ENCODE peak calls at places on chromosomes 1 and 21, in five cellular contexts. P is endothelial cell of umbilical vein, G is uterus, W is A549, S is esophagus muscularis mucosa. Y is an unnamed sample. For H3K4me1, the result is how much of the 10 kb centered on the place peaks cover.

GRCh38 chr1:82562448-82562847 is 761.7 kb downstream of the ADGRL2 start:
- DNase-seq in P (peak), G (no peak), W (no peak), S (no peak), Y (no peak)

GRCh38 chr1:156910309-156910782 is 10.1 kb upstream of the LRRC71 start:
- DNase-seq in P (no peak), G (no peak), W (peak), S (no peak), Y (peak)

GRCh38 chr1:220045356-220046051 is 801 bp downstream of the EPRS1 start:
- DNase-seq in P (peak), G (no peak), W (peak), S (no peak), Y (no peak)

GRCh38 chr1:179038528-179039281 is 13.0 kb downstream of the FAM20B start:
- DNase-seq in P (no peak), G (no peak), W (no peak), S (no peak), Y (no peak)

GRCh38 chr21:44989538-44989888 is 49.7 kb downstream of the SLX9 start:
- DNase-seq in P (peak), G (no peak), W (no peak), S (no peak), Y (no peak)

GRCh38 chr1:80064524-80064923 is 1058.0 kb upstream of the ADGRL4 start:
- DNase-seq in P (no peak), G (no peak), W (no peak), S (no peak), Y (no peak)

GRCh38 chr1:219171192-219171935 is 2.3 kb upstream of the LYPLAL1 start:
- DNase-seq in P (no peak), G (no peak), W (no peak), S (no peak), Y (no peak)

GRCh38 chr1:54314691-54315455 is 91.3 kb downstream of the SSBP3 start:
- DNase-seq in P (no peak), G (no peak), W (no peak), S (no peak), Y (peak)

GRCh38 chr1:214551436-214552173 is at the start of gene PTPN14:
- DNase-seq in P (peak), G (peak), W (peak), S (peak), Y (peak)

GRCh38 chr1:198228925-198229324 is 72.1 kb downstream of the NEK7 start:
- DNase-seq in P (no peak), G (no peak), W (no peak), S (no peak), Y (no peak)

GRCh38 chr1:46575300-46575699 is 23.9 kb upstream of the KNCN start:
- DNase-seq in P (no peak), G (no peak), W (no peak), S (no peak), Y (no peak)

GRCh38 chr1:77134359-77134758 is 84.9 kb downstream of the PIGK start:
- DNase-seq in P (no peak), G (no peak), W (no peak), S (no peak), Y (no peak)

GRCh38 chr1:238664139-238664538 is 722.2 kb upstream of the CHRM3 start:
- DNase-seq in P (no peak), G (no peak), W (no peak), S (no peak), Y (no peak)

GRCh38 chr1:10449731-10450130 is at the start of gene CORT:
- DNase-seq in P (no peak), G (no peak), W (no peak), S (no peak), Y (no peak)

GRCh38 chr1:232110281-232111090 is 483.9 kb downstream of the DISC1 start:
- DNase-seq in P (no peak), G (no peak), W (no peak), S (no peak), Y (no peak)

GRCh38 chr1:169260478-169260877 is 107.1 kb downstream of the NME7 start:
- DNase-seq in P (no peak), G (no peak), W (no peak), S (no peak), Y (no peak)

GRCh38 chr1:61135286-61135685 is 52.9 kb downstream of the NFIA start:
- DNase-seq in P (no peak), G (no peak), W (no peak), S (no peak), Y (no peak)

GRCh38 chr1:19514391-19514831 is 29.1 kb upstream of the CAPZB start:
- DNase-seq in P (no peak), G (peak), W (no peak), S (no peak), Y (no peak)

GRCh38 chr1:180503274-180503862 is 991 bp upstream of the ACBD6 start:
- DNase-seq in P (peak), G (no peak), W (peak), S (no peak), Y (no peak)

GRCh38 chr1:176102700-176103244 is 104.3 kb downstream of the COP1 start:
- DNase-seq in P (no peak), G (no peak), W (no peak), S (no peak), Y (no peak)

GRCh38 chr1:244291867-244292180 is 159.9 kb downstream of the ADSS2 start:
- DNase-seq in P (no peak), G (no peak), W (no peak), S (no peak), Y (no peak)

GRCh38 chr1:21216835-21217811 is 40.4 kb upstream of the EIF4G3 start:
- DNase-seq in P (peak), G (peak), W (peak), S (no peak), Y (peak)

GRCh38 chr1:203796223-203796747 is 862 bp downstream of the ZBED6 start:
- DNase-seq in P (peak), G (no peak), W (peak), S (no peak), Y (no peak)

GRCh38 chr1:27957655-27958054 is 2.1 kb upstream of the XKR8 start:
- DNase-seq in P (no peak), G (no peak), W (no peak), S (no peak), Y (no peak)

GRCh38 chr1:27961646-27962221 is 2.0 kb downstream of the XKR8 start:
- DNase-seq in P (no peak), G (no peak), W (no peak), S (no peak), Y (no peak)

GRCh38 chr1:27960762-27961645 is 1.2 kb downstream of the XKR8 start:
- DNase-seq in P (peak), G (no peak), W (no peak), S (no peak), Y (no peak)

GRCh38 chr1:27958513-27958912 is 1.3 kb upstream of the XKR8 start:
- DNase-seq in P (no peak), G (peak), W (no peak), S (no peak), Y (no peak)

GRCh38 chr1:27959792-27960603 is at the start of gene XKR8:
- DNase-seq in P (peak), G (peak), W (peak), S (no peak), Y (peak)
- TF ChIP-seq POLR2A in P (peak), G (peak), W (peak), S (no peak), Y (no peak)

GRCh38 chr1:64691631-64692030 is 53.2 kb upstream of the RAVER2 start:
- DNase-seq in P (peak), G (no peak), W (no peak), S (no peak), Y (no peak)
- H3K27ac ChIP-seq in P (peak), G (no peak), W (no peak), S (peak), Y (no peak)

GRCh38 chr21:14526816-14527689 is 19.1 kb downstream of the SAMSN1 start:
- DNase-seq in P (no peak), G (no peak), W (no peak), S (no peak), Y (no peak)

GRCh38 chr21:14520535-14520934 is 25.6 kb downstream of the SAMSN1 start:
- DNase-seq in P (no peak), G (no peak), W (no peak), S (no peak), Y (no peak)

GRCh38 chr21:14526199-14526598 is 19.9 kb downstream of the SAMSN1 start:
- DNase-seq in P (no peak), G (no peak), W (no peak), S (no peak), Y (no peak)

GRCh38 chr21:14523234-14523633 is 22.9 kb downstream of the SAMSN1 start:
- DNase-seq in P (no peak), G (no peak), W (no peak), S (no peak), Y (no peak)

DNA sequence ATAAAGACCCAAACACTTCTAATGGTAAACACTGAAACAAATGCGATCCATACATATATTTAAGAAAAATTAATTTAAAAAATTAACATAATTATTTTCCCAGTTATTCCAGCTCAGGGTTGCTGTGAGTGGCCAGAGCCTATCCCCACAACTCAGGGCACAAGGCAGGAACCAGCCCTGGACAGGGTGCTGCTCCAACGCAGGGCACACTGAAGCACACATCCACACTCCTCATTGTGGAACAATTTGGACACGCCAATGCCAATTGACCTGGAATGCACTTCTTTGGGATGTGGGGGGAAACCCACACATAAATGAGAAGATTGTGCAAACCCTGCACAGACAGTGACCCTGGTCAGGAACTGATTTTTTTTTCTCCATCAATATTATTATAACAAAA is 23.4 kb downstream of the SAMSN1 start:
- DNase-seq in P (no peak), G (no peak), W (no peak), S (no peak), Y (no peak)
- H3K4me1 ChIP-seq in P (under half), G (under half), W (under half), S (under half), Y (under half)

DNA sequence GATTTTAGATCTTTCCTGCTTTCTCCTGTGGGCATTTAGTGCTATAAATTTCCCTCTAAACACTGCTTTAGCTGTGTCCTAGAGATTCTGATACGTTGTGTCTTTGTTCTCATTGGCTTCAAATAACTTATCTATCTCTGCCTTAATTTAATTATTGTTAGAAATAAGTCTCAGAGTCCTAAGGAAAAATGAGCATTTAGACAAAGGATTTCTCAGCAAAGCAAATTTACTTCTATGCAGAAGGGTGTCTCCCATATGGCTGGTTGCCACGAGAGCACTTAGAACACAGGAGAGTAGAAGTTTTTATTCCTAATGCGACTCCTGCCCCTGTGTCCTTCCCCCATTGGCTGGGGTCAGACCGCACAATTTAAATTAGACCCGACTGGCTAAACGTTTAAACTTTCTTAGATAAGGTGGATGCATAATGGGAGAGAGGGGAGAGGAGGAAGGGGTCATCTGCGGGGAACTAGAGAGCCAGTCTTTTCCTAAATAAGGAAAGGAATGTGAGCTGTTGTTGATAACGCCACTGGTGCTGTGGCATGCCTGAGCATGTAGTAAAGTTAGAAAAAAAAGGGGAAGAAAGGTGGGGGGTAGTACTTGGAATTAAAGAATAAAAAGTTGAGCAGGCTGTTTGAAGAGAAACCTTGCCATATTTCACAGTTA is 170.2 kb downstream of the DYRK1A start:
- DNase-seq in P (no peak), G (no peak), W (no peak), S (peak), Y (no peak)
- TF ChIP-seq POLR2A in P (no peak), G (no peak), W (no peak), S (no peak), Y (no peak)

GRCh38 chr1:1319646-1319941 is 4.9 kb downstream of the INTS11 start:
- DNase-seq in P (no peak), G (no peak), W (no peak), S (no peak), Y (no peak)

GRCh38 chr1:1317420-1317819 is 7.0 kb downstream of the INTS11 start:
- DNase-seq in P (no peak), G (no peak), W (no peak), S (no peak), Y (no peak)

GRCh38 chr1:1320666-1321448 is 3.6 kb downstream of the INTS11 start:
- DNase-seq in P (no peak), G (no peak), W (no peak), S (no peak), Y (no peak)

GRCh38 chr1:1318131-1318652 is 6.3 kb downstream of the INTS11 start:
- DNase-seq in P (peak), G (peak), W (peak), S (peak), Y (peak)

GRCh38 chr1:1318777-1319645 is 5.4 kb downstream of the INTS11 start:
- DNase-seq in P (no peak), G (no peak), W (no peak), S (no peak), Y (no peak)
- H3K27ac ChIP-seq in P (no peak), G (peak), W (no peak), S (peak), Y (peak)

GRCh38 chr1:59141267-59141863 is 155.5 kb upstream of the FGGY start:
- DNase-seq in P (no peak), G (no peak), W (no peak), S (peak), Y (no peak)
- H3K4me1 ChIP-seq in P (under half), G (under half), W (half or more), S (under half), Y (under half)

DNA sequence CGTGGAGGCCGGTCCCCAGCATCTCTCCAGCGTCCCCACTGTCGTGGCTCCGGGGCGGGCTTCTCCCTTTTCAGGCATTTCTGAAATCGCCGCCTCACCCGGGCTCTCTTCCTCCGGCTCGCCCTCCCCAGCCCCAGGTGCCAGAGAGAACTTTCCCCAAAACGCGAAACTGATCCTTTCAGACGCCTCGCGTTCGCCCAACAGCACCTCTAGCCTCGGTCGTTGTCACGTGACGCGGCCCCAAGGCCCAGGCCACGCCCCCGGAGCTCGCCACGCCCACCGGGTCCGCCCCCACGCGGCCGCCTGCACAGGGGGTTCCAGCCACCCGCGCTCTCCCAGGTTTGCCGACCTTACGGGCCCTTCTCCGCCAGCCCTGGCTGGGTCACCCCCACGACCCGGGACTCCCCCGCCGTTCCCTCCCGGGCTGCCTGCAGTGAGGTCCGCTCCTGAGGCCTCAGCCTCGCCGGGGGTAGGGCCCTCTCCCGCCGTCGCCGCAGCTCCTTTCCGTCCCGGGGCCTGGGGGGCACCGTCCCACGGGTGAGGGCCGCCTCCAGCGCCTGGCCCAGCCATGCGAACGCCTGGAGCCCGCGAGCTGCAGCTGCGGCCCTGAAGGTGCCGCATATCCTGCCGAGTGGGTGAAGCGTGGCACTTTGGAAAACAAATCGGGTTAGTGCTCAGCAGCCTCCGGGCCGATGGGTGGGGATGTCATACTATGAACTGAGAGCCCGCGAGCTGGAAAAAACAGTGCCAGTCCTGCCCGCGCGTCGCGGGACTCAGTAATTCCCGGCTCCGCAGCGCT is 21.0 kb downstream of the H3-3A start:
- DNase-seq in P (peak), G (peak), W (peak), S (peak), Y (peak)
- TF ChIP-seq POLR2A in P (peak), G (peak), W (peak), S (no peak), Y (no peak)